ENCODE peak calls at places on chromosome 13, in eight cellular contexts. Z, K, L, E, N, J, C and D are unnamed samples.

GRCh38 chr13:80921556-80921955 is 580.6 kb upstream of the SPRY2 start:
- DNase-seq in Z (no peak), L (no peak), E (no peak), K (no peak), J (no peak), N (no peak), C (no peak), D (no peak)

GRCh38 chr13:92512852-92513251 is 713.8 kb upstream of the GPC6 start:
- DNase-seq in K (no peak), L (no peak), C (no peak), Z (no peak), E (no peak), N (no peak), J (no peak), D (no peak)

GRCh38 chr13:22091222-22091970 is 420.5 kb downstream of the FGF9 start:
- DNase-seq in L (no peak), J (no peak), E (no peak), N (no peak), C (no peak), K (peak), Z (no peak), D (no peak)

GRCh38 chr13:25463496-25463895 is 91.7 kb downstream of the ATP8A2 start:
- DNase-seq in Z (no peak), J (no peak), N (no peak), E (no peak), L (no peak), C (no peak), K (peak), D (no peak)

GRCh38 chr13:33751151-33751550 is 66.8 kb upstream of the RFC3 start:
- DNase-seq in C (no peak), Z (no peak), L (no peak), J (no peak), N (no peak), K (peak), E (no peak), D (no peak)

GRCh38 chr13:94602467-94602866 is 810 bp downstream of the GPR180 start:
- DNase-seq in N (no peak), J (no peak), E (no peak), K (no peak), Z (no peak), L (no peak), C (no peak), D (no peak)

GRCh38 chr13:36718686-36719085 is 44.9 kb downstream of the SERTM1 start:
- DNase-seq in K (no peak), C (no peak), J (no peak), Z (no peak), L (no peak), E (no peak), N (no peak), D (no peak)

GRCh38 chr13:79037197-79037596 is 368.9 kb downstream of the RBM26 start:
- DNase-seq in C (no peak), Z (no peak), N (no peak), E (no peak), J (no peak), L (no peak), K (no peak), D (no peak)

GRCh38 chr13:27599845-27600553 is 20.3 kb downstream of the LNX2 start:
- DNase-seq in E (no peak), N (peak), L (no peak), J (no peak), K (peak), Z (no peak), C (peak), D (no peak)

GRCh38 chr13:94703721-94704314 is 8.5 kb downstream of the SOX21 start:
- DNase-seq in J (no peak), L (no peak), K (no peak), Z (no peak), E (no peak), N (peak), C (no peak), D (no peak)

GRCh38 chr13:36920612-36921185 is 661 bp upstream of the SMAD9 start:
- DNase-seq in J (no peak), E (no peak), N (peak), L (no peak), Z (no peak), K (no peak), C (no peak), D (peak)

GRCh38 chr13:37303610-37304009 is 198.1 kb upstream of the CSNK1A1L start:
- DNase-seq in L (no peak), K (peak), E (no peak), Z (no peak), J (no peak), N (no peak), C (no peak), D (no peak)

GRCh38 chr13:50608357-50608756 is 235.1 kb downstream of the DLEU7 start:
- DNase-seq in L (no peak), E (no peak), C (no peak), Z (no peak), N (no peak), J (no peak), K (no peak), D (no peak)

GRCh38 chr13:99280166-99280565 is 22.0 kb upstream of the GPR18 start:
- DNase-seq in C (no peak), J (no peak), E (no peak), N (no peak), Z (no peak), L (no peak), K (peak), D (no peak)

GRCh38 chr13:110298566-110299321 is 8.2 kb downstream of the COL4A1 start:
- DNase-seq in J (no peak), N (peak), L (peak), K (no peak), C (peak), Z (no peak), E (peak), D (no peak)

GRCh38 chr13:24905242-24905641 is 141.3 kb downstream of the RNF17 start:
- DNase-seq in E (no peak), C (no peak), N (no peak), K (no peak), J (no peak), Z (no peak), L (no peak), D (no peak)

GRCh38 chr13:111219306-111219705 is 101.1 kb upstream of the TEX29 start:
- DNase-seq in L (no peak), C (no peak), N (no peak), K (no peak), E (no peak), Z (no peak), J (no peak), D (no peak)

GRCh38 chr13:45316210-45316799 is 24.7 kb downstream of the TPT1 start:
- DNase-seq in N (no peak), K (no peak), J (no peak), L (no peak), E (no peak), C (no peak), Z (no peak), D (no peak)

GRCh38 chr13:76820759-76821158 is 65.4 kb downstream of the KCTD12 start:
- DNase-seq in Z (no peak), J (no peak), E (no peak), N (peak), C (peak), L (no peak), K (peak), D (no peak)